ENCODE peak calls at places on chromosome 22, in four cellular contexts. F, O, G and Z are unnamed samples.
A peak's percentile ranks its signal among the peaks of the same experiment; 100 is the strongest.

GRCh38 chr22:38098410-38099249 is 11.9 kb downstream of the BAIAP2L2 start:
- DNase-seq in F (no peak), O (no peak), G (peak; percentile 74), Z (no peak)

GRCh38 chr22:44925465-44926123 is 84.2 kb downstream of the PHF21B start:
- DNase-seq in F (no peak), O (no peak), G (no peak), Z (no peak)

GRCh38 chr22:44539467-44540063 is 41.5 kb upstream of the RTL6 start:
- DNase-seq in F (no peak), O (no peak), G (no peak), Z (no peak)

GRCh38 chr22:42169055-42169469 is 38.5 kb upstream of the CYP2D6 start:
- DNase-seq in F (peak; percentile 82), O (peak; percentile 85), G (peak; percentile 68), Z (peak; percentile 93)

GRCh38 chr22:26922804-26923203 is 265.4 kb downstream of the MIAT start:
- DNase-seq in F (peak; percentile 47), O (peak; percentile 79), G (no peak), Z (peak; percentile 83)

GRCh38 chr22:32796865-32797573 is 4.5 kb upstream of the TIMP3 start:
- DNase-seq in F (peak; percentile 63), O (peak; percentile 67), G (peak; percentile 94), Z (peak; percentile 79)

GRCh38 chr22:39498802-39499201 is 3.3 kb upstream of the MIEF1 start:
- DNase-seq in F (no peak), O (no peak), G (no peak), Z (no peak)

GRCh38 chr22:31488988-31489617 is 539 bp downstream of the EIF4ENIF1 start:
- DNase-seq in F (peak; percentile 57), O (peak; percentile 53), G (peak; percentile 76), Z (peak; percentile 65)

GRCh38 chr22:28180804-28181203 is 261.7 kb upstream of the PITPNB start:
- DNase-seq in F (no peak), O (no peak), G (peak; percentile 32), Z (no peak)

GRCh38 chr22:44734278-44734677 is 18.1 kb upstream of the ARHGAP8 start:
- DNase-seq in F (no peak), O (no peak), G (no peak), Z (no peak)

GRCh38 chr22:19723990-19724827 is 870 bp downstream of the GP1BB start:
- DNase-seq in F (peak; percentile 70), O (peak; percentile 83), G (no peak), Z (peak; percentile 82)
- H3K4me3 ChIP-seq in F (peak overlapping the region; percentile 38), O (no peak overlapping the region), G (no peak overlapping the region), Z (peak overlapping the region; percentile 59)

DNA sequence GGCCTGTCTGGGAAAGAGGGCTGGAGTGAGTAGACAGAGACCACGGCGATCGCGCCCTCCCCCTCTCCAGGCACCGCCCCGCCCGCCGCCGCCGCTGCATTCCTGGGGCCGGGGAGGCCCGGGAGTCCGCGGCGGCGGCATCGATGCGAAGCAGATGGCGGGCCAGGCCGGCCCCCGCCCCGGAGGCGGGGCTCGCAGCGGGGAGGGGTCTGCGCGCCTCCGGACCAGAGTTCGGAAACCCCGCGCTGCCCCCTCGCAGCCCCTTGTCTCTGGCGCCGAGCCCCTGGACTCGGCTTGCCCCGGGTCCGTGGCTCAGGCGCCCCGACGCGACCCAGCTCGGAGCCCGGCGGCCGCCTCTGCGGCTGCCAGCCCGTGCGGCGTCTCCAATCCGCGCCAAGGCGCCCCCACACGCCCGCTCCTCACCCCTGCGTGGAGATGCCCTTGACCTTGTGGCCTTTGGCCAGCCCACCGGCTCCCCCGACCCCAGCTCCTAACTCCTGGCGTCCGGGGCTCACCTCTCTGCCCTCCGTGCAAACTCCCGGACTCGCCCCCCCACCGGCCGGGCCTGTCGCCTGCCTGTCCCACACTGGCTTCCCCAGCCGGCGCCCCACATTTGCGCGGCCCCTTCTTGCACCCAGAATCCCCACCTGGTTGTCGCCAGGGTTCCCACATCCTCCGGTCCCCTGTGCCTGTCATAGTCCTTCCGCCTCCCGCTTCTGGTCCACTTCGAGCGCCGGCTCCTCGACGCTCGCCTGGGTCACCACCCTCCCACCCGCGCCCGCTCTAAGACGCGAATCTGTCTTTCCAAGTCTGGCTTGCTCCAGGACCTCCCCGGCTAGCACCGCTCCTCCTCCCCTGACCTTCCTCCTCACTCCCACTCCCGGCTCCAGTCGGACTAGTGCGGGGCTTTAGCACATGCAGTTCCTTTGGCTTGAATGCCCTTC is 1.0 kb downstream of the SCARF2 start:
- DNase-seq in F (peak; percentile 61), O (peak; percentile 54), G (peak; percentile 79), Z (peak; percentile 67)
- H3K4me3 ChIP-seq in F (peak overlapping the region; percentile 35), O (peak overlapping the region; percentile 94), G (peak overlapping the region; percentile 95), Z (peak overlapping the region; percentile 87)

DNA sequence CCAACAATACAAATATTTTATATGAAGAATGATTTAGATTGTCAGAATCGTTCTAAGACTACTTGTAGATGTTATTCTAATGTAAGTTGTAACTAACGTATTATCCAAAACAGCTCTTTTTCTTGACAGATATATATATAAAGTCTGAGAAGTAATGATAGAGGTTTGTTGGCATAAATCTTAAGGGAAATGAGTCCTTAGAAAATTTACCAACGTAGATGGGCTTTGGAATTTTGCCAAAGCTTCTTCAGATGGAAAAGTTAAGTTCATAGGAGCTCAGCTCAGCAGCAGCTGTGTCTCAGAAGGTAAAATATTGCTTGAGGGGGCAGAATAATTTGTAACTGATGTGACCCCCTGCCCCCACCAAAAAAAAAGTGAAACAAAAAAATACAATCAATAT is 66.7 kb downstream of the BID start:
- DNase-seq in F (no peak), O (no peak), G (peak; percentile 72), Z (no peak)
- H3K4me3 ChIP-seq in F (no peak overlapping the region), O (no peak overlapping the region), G (peak overlapping the region; percentile 74), Z (no peak overlapping the region)

GRCh38 chr22:49916851-49917250 is 1.4 kb downstream of the ALG12 start:
- DNase-seq in F (no peak), O (no peak), G (no peak), Z (no peak)
- H3K4me3 ChIP-seq in F (peak overlapping the region; percentile 75), O (no peak overlapping the region), G (no peak overlapping the region), Z (peak overlapping the region; percentile 87)

GRCh38 chr22:17368727-17369552 is at the start of gene CECR2:
- DNase-seq in F (peak; percentile 36), O (peak; percentile 95), G (no peak), Z (peak; percentile 85)

GRCh38 chr22:17371446-17371845 is 2.2 kb downstream of the CECR2 start:
- DNase-seq in F (no peak), O (no peak), G (no peak), Z (no peak)

GRCh38 chr22:17369553-17370035 is 334 bp downstream of the CECR2 start:
- DNase-seq in F (peak; percentile 39), O (peak; percentile 77), G (peak; percentile 4), Z (peak; percentile 71)

GRCh38 chr22:17370766-17371181 is 1.5 kb downstream of the CECR2 start:
- DNase-seq in F (no peak), O (no peak), G (no peak), Z (no peak)

GRCh38 chr22:17370036-17370765 is 941 bp downstream of the CECR2 start:
- DNase-seq in F (peak; percentile 8), O (no peak), G (no peak), Z (peak; percentile 51)
- H3K4me3 ChIP-seq in F (peak overlapping the region; percentile 43), O (peak overlapping the region; percentile 86), G (no peak overlapping the region), Z (peak overlapping the region; percentile 92)

GRCh38 chr22:36065775-36066544 is 37.3 kb upstream of the RBFOX2 start:
- DNase-seq in F (peak; percentile 90), O (peak; percentile 98), G (peak; percentile 99), Z (peak; percentile 98)
- H3K4me3 ChIP-seq in F (peak overlapping the region; percentile 46), O (peak overlapping the region; percentile 52), G (peak overlapping the region; percentile 85), Z (peak overlapping the region; percentile 48)

GRCh38 chr22:24440718-24441405 is 13.5 kb downstream of the ADORA2A start:
- DNase-seq in F (no peak), O (no peak), G (no peak), Z (no peak)
- H3K4me3 ChIP-seq in F (no peak overlapping the region), O (no peak overlapping the region), G (no peak overlapping the region), Z (no peak overlapping the region)

GRCh38 chr22:46374663-46375474 is 39.4 kb downstream of the TRMU start:
- DNase-seq in F (no peak), O (no peak), G (no peak), Z (no peak)
- H3K4me3 ChIP-seq in F (no peak overlapping the region), O (no peak overlapping the region), G (no peak overlapping the region), Z (no peak overlapping the region)

GRCh38 chr22:19176732-19177131 is 1.8 kb downstream of the SLC25A1 start:
- DNase-seq in F (no peak), O (no peak), G (no peak), Z (no peak)
- H3K4me3 ChIP-seq in F (peak overlapping the region; percentile 92), O (no peak overlapping the region), G (peak overlapping the region; percentile 78), Z (peak overlapping the region; percentile 62)

GRCh38 chr22:29574762-29575450 is 6.0 kb downstream of the NIPSNAP1 start:
- DNase-seq in F (peak; percentile 35), O (no peak), G (no peak), Z (no peak)
- H3K4me3 ChIP-seq in F (peak overlapping the region; percentile 4), O (no peak overlapping the region), G (no peak overlapping the region), Z (no peak overlapping the region)